ENCODE peak calls at places on chromosomes 7 and 10, in nine cellular contexts. S is endothelial cell, Z is osteocyte, R is mucosa of descending colon, L is A549, O is hepatocyte, P is GM13977, G is GM06990, Y is lung. W is an unnamed sample.
A peak's percentile ranks its signal among the peaks of the same experiment; 100 is the strongest.

GRCh38 chr10:22604314-22605091 is 109.9 kb downstream of the PIP4K2A start:
- DNase-seq in Y (no peak), G (no peak), S (no peak), O (no peak), P (no peak), R (no peak), Z (no peak), L (no peak), W (no peak)

GRCh38 chr10:17202506-17202905 is 1.0 kb upstream of the TRDMT1 start:
- DNase-seq in Y (no peak), S (no peak), L (no peak), P (no peak), O (no peak), G (no peak), Z (no peak), R (no peak), W (no peak)

GRCh38 chr10:100370561-100370975 is 23.5 kb downstream of the SCD start:
- DNase-seq in R (peak; percentile 68), S (no peak), Y (no peak), G (no peak), O (peak; percentile 53), P (no peak), Z (no peak), L (peak; percentile 73), W (no peak)

GRCh38 chr7:92608380-92609322 is 18.5 kb upstream of the FAM133B start:
- DNase-seq in P (no peak), Y (peak; percentile 72), G (no peak), O (peak; percentile 74), L (no peak), S (peak; percentile 42), Z (no peak), R (peak; percentile 47), W (no peak)

GRCh38 chr7:47941136-47941844 is 7.0 kb downstream of the PKD1L1 start:
- DNase-seq in L (no peak), G (no peak), O (no peak), R (no peak), P (no peak), Y (no peak), Z (peak; percentile 75), S (no peak), W (no peak)

GRCh38 chr7:50394315-50394714 is 55.8 kb downstream of the FIGNL1 start:
- DNase-seq in Y (no peak), O (no peak), G (no peak), L (no peak), P (no peak), R (no peak), Z (no peak), S (no peak), W (no peak)

GRCh38 chr10:28263136-28263857 is 39.6 kb downstream of the MPP7 start:
- DNase-seq in Z (no peak), G (no peak), O (peak; percentile 10), P (no peak), Y (peak; percentile 60), S (no peak), L (no peak), R (peak; percentile 51), W (no peak)

GRCh38 chr10:6229746-6230145 is 27.0 kb downstream of the PFKFB3 start:
- DNase-seq in L (no peak), R (no peak), O (no peak), Y (no peak), Z (no peak), G (no peak), S (no peak), P (no peak), W (no peak)

GRCh38 chr10:122164815-122165491 is 106.1 kb upstream of the BTBD16 start:
- DNase-seq in Z (no peak), P (no peak), R (no peak), S (no peak), G (no peak), O (peak; percentile 66), Y (no peak), L (no peak), W (no peak)

GRCh38 chr10:49034925-49035324 is 80.4 kb downstream of the VSTM4 start:
- DNase-seq in Y (peak; percentile 5), G (no peak), L (no peak), R (no peak), O (no peak), S (no peak), Z (peak; percentile 68), P (no peak), W (no peak)

GRCh38 chr10:126027707-126028106 is 131.3 kb downstream of the FANK1 start:
- DNase-seq in L (no peak), R (no peak), S (no peak), G (no peak), P (no peak), Y (no peak), O (no peak), Z (no peak), W (no peak)

DNA sequence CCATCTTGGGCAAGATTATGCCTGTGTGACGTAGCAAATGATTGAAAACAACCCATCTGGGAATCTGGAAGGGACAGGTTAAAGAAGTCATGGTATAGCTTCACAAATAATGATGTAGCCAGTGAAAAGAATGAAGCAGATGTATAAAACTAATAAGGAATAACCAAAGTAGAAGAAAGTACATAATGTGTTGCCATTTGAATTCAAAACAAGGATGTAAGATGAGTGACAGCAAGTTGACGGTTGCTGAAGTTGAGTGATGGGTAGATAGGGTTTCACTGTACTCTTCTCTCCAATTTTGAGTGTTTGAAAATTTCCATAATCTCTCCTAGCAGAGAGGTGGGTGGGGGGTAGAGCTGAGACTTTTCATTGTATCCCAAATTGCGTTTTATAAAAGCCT is 133.6 kb downstream of the FANK1 start:
- DNase-seq in L (no peak), P (no peak), Z (no peak), R (no peak), Y (no peak), S (no peak), G (no peak), O (no peak), W (no peak)
- TF ChIP-seq CTCF in L (no peak), P (no peak), Z (no peak), R (no peak), Y (no peak), S (no peak), G (no peak), O (no peak), W (no peak)

GRCh38 chr7:85456254-85456653 is 269.4 kb upstream of the SEMA3D start:
- DNase-seq in O (no peak), R (no peak), Z (no peak), S (no peak), L (no peak), Y (no peak), P (no peak), G (no peak), W (no peak)
- TF ChIP-seq CTCF in O (no peak), R (no peak), Z (peak; percentile 13), S (no peak), L (no peak), Y (no peak), P (no peak), G (no peak), W (no peak)

DNA sequence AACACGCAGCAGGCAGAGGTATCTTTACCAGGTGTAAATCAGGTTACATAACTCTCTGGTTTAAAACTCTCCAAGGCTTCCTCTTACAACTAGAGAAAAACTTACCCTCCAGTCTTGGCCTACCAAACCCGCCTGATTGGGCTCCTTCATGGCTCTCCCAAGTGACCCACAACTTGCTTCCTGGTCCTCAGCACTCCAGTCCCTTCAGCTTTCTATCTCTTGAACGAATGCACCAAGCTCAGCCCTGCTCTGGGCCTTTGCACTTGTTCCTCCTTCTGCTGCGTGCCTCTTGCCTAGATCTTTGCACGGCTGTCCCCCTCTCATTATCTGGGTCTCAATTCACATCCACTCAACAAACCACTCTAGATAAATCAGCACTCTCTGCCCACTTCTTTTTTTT is 32.7 kb upstream of the DLD start:
- DNase-seq in Y (no peak), G (no peak), R (no peak), L (no peak), O (no peak), S (no peak), P (no peak), Z (no peak), W (no peak)
- TF ChIP-seq CTCF in Y (no peak), G (no peak), R (no peak), L (no peak), O (no peak), S (no peak), P (no peak), Z (no peak), W (no peak)

GRCh38 chr10:118342638-118343020 is 505 bp upstream of the FAM204A start:
- DNase-seq in L (no peak), Z (no peak), O (no peak), P (no peak), G (no peak), R (no peak), Y (no peak), S (no peak), W (no peak)
- TF ChIP-seq CTCF in L (no peak), Z (peak; percentile 31), O (peak; percentile 11), P (no peak), G (no peak), R (no peak), Y (no peak), S (no peak), W (no peak)

GRCh38 chr10:35916791-35917190 is 274.7 kb upstream of the FZD8 start:
- DNase-seq in R (peak; percentile 10), P (no peak), S (no peak), L (peak; percentile 13), O (no peak), Y (no peak), Z (no peak), G (no peak), W (no peak)
- TF ChIP-seq CTCF in R (no peak), P (no peak), S (no peak), L (no peak), O (peak; percentile 9), Y (no peak), Z (peak; percentile 28), G (no peak), W (no peak)